ENCODE peak calls at places on chromosomes 2 and 18, in five cellular contexts. Q is heart left ventricle; M is effector memory CD4-positive, alpha-beta T cell; J is stomach; T is astrocyte. Y is an unnamed sample. For H3K27me3, the result is how much of the 10 kb centered on the place peaks cover.

GRCh38 chr2:37770797-37771196 is 99.4 kb upstream of the CDC42EP3 start:
- DNase-seq in Q (no peak), M (no peak), J (no peak), T (peak), Y (no peak)

GRCh38 chr2:141455211-141455826 is 675.5 kb downstream of the LRP1B start:
- DNase-seq in Q (no peak), M (no peak), J (no peak), T (no peak), Y (peak)

GRCh38 chr2:126898636-126899035 is at the start of gene TEX51:
- DNase-seq in Q (no peak), M (no peak), J (peak), T (no peak), Y (no peak)

GRCh38 chr2:230411484-230412368 is 4.3 kb upstream of the SP100 start:
- DNase-seq in Q (peak), M (peak), J (peak), T (peak), Y (peak)

GRCh38 chr18:78092901-78093300 is 843.3 kb downstream of the GALR1 start:
- DNase-seq in Q (no peak), M (no peak), J (no peak), T (no peak), Y (no peak)

GRCh38 chr2:231244382-231245252 is 46.2 kb downstream of the ARMC9 start:
- DNase-seq in Q (no peak), M (no peak), J (peak), T (no peak), Y (no peak)

GRCh38 chr2:186862869-186863709 is 14.1 kb upstream of the ZSWIM2 start:
- DNase-seq in Q (no peak), M (no peak), J (no peak), T (peak), Y (peak)

GRCh38 chr2:4898706-4899105 is 793.5 kb upstream of the SOX11 start:
- DNase-seq in Q (no peak), M (no peak), J (no peak), T (peak), Y (peak)

GRCh38 chr18:74898965-74899364 is 301.3 kb downstream of the ZNF407 start:
- DNase-seq in Q (no peak), M (no peak), J (no peak), T (peak), Y (peak)

GRCh38 chr18:48616484-48617255 is 77.8 kb downstream of the CTIF start:
- DNase-seq in Q (no peak), M (no peak), J (no peak), T (no peak), Y (peak)

GRCh38 chr2:99101697-99102096 is 39.8 kb upstream of the C2orf15 start:
- DNase-seq in Q (no peak), M (no peak), J (no peak), T (no peak), Y (peak)

GRCh38 chr2:120995656-120996190 is 260.1 kb downstream of the GLI2 start:
- DNase-seq in Q (no peak), M (no peak), J (no peak), T (no peak), Y (no peak)

GRCh38 chr2:167335627-167336026 is 447.3 kb downstream of the XIRP2 start:
- DNase-seq in Q (no peak), M (no peak), J (no peak), T (peak), Y (peak)

GRCh38 chr2:177289824-177290632 is 25.5 kb upstream of the NFE2L2 start:
- DNase-seq in Q (no peak), M (no peak), J (no peak), T (no peak), Y (no peak)

GRCh38 chr2:9074930-9075329 is 71.4 kb upstream of the MBOAT2 start:
- DNase-seq in Q (no peak), M (no peak), J (no peak), T (no peak), Y (peak)

GRCh38 chr18:6013101-6013790 is 117.9 kb upstream of the TMEM200C start:
- DNase-seq in Q (no peak), M (no peak), J (no peak), T (peak), Y (no peak)

GRCh38 chr18:66749030-66749429 is 145.1 kb upstream of the CDH19 start:
- DNase-seq in Q (no peak), M (no peak), J (no peak), T (peak), Y (no peak)

GRCh38 chr2:108534577-108535379 is 508 bp downstream of the LIMS1 start:
- DNase-seq in Q (peak), M (peak), J (peak), T (no peak), Y (peak)

GRCh38 chr2:16093639-16094447 is 153.5 kb downstream of the MYCN start:
- DNase-seq in Q (no peak), M (no peak), J (peak), T (no peak), Y (no peak)

GRCh38 chr2:97734061-97734912 is 20.9 kb downstream of the ZAP70 start:
- DNase-seq in Q (no peak), M (no peak), J (no peak), T (no peak), Y (no peak)

GRCh38 chr18:3794537-3795348 is 344.8 kb downstream of the TGIF1 start:
- DNase-seq in Q (peak), M (no peak), J (peak), T (peak), Y (peak)

DNA sequence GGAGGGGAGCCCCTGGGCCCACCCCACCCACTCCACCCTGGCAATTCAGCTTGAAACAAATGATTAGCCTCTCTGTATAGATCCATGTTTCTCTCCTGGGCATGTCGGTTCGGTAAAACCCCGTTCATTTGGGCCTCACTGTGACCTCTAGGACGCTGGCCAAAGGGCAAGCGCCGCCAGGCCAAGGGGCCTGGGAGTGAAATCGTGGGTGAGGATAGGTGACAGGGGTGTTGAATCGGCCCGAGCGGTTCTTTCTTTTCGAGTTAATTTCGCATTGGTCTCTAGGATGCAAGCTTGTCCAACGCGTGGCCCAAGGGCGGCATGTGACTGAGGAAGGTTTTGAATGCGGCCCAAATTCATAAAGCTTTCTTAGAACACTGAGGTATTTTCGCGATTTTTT is 9.9 kb upstream of the ARID5A start:
- DNase-seq in Q (no peak), M (no peak), J (no peak), T (no peak), Y (no peak)
- H3K27me3 ChIP-seq in Q (under half), M (under half), J (under half), T (under half), Y (under half)

GRCh38 chr2:207770602-207771404 is 1.1 kb upstream of the FZD5 start:
- DNase-seq in Q (no peak), M (no peak), J (no peak), T (no peak), Y (no peak)
- H3K27ac ChIP-seq in Q (peak), M (no peak), J (peak), T (no peak), Y (no peak)

DNA sequence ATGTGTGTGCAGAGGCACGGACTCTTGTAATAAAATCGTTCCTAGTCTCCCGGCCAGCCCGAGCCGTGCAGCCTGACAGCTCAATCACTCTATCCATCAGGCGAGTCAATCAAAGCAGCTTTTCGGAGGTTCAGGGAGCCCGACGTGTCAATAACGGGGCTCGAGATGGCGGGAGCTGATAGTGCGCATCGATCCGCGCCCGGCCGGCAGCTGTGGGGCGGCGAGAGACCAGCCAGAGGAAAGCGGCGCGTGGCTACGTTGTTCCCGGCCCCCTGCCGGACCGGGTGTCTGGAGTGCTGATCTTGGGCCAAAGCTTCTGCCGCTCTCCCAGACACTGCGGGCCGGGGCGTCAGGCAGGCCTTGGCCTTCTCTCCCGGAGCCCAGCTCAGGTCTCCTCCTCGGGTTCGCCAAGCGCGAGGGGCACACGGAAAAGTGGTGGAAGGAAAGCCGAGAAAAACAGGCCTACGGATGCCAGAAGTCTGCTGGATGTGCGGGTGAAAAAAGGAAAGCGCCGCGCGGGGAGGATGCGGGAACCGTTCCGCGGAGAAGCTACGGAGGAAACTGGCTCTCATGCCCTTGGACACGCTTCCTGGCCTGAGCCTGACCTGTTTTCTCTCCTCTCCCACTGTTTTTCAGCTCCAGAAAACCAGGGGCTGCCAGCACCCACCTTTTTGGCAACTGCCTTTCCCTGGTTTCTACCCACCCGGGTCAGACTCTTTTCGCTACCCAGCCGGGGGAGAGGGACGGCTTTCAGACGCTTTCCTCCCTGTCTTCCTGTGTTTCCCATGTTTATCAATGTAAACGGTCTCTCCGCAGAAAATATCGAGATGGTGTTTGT is 2.2 kb downstream of the EN1 start:
- DNase-seq in Q (no peak), M (no peak), J (no peak), T (no peak), Y (no peak)
- H3K27me3 ChIP-seq in Q (half or more), M (half or more), J (half or more), T (half or more), Y (half or more)

GRCh38 chr2:134372141-134372540 is 118.3 kb downstream of the MGAT5 start:
- DNase-seq in Q (no peak), M (no peak), J (no peak), T (peak), Y (no peak)
- H3K27ac ChIP-seq in Q (peak), M (no peak), J (no peak), T (peak), Y (no peak)